ENCODE peak calls at places on chromosomes 7 and 10, in six cellular contexts. One of them, this sample, is unnamed.

GRCh38 chr10:110226926-110227641 is 19.7 kb downstream of the MXI1 start:
- DNase-seq in upper lobe of right lung: peak; percentile 91
- DNase-seq in pancreas: peak; percentile 83
- DNase-seq in amygdala: no peak
- DNase-seq in mammary epithelial cell: peak; percentile 27
- DNase-seq in activated CD4-positive, alpha-beta T cell treated with anti-CD3 and anti-CD28 coated beads, Interleukin-2, amount 50 U/mL, for 1 hour: peak; percentile 81
- DNase-seq in this sample: peak; percentile 84

GRCh38 chr7:21367081-21367480 is 60.8 kb upstream of the SP4 start:
- DNase-seq in upper lobe of right lung: no peak
- DNase-seq in pancreas: no peak
- DNase-seq in amygdala: no peak
- DNase-seq in mammary epithelial cell: no peak
- DNase-seq in activated CD4-positive, alpha-beta T cell treated with anti-CD3 and anti-CD28 coated beads, Interleukin-2, amount 50 U/mL, for 1 hour: no peak
- DNase-seq in this sample: no peak

GRCh38 chr10:5043716-5044115 is 40.1 kb upstream of the AKR1C2 start:
- DNase-seq in upper lobe of right lung: peak; percentile 88
- DNase-seq in pancreas: peak; percentile 68
- DNase-seq in amygdala: no peak
- DNase-seq in mammary epithelial cell: no peak
- DNase-seq in activated CD4-positive, alpha-beta T cell treated with anti-CD3 and anti-CD28 coated beads, Interleukin-2, amount 50 U/mL, for 1 hour: no peak
- DNase-seq in this sample: no peak

GRCh38 chr10:69866688-69867461 is 65.2 kb downstream of the COL13A1 start:
- DNase-seq in upper lobe of right lung: no peak
- DNase-seq in pancreas: no peak
- DNase-seq in amygdala: no peak
- DNase-seq in mammary epithelial cell: peak; percentile 78
- DNase-seq in activated CD4-positive, alpha-beta T cell treated with anti-CD3 and anti-CD28 coated beads, Interleukin-2, amount 50 U/mL, for 1 hour: no peak
- DNase-seq in this sample: no peak

GRCh38 chr10:114719311-114719710 is 61.2 kb upstream of the ABLIM1 start:
- DNase-seq in upper lobe of right lung: no peak
- DNase-seq in pancreas: peak; percentile 45
- DNase-seq in amygdala: no peak
- DNase-seq in mammary epithelial cell: no peak
- DNase-seq in activated CD4-positive, alpha-beta T cell treated with anti-CD3 and anti-CD28 coated beads, Interleukin-2, amount 50 U/mL, for 1 hour: no peak
- DNase-seq in this sample: no peak

GRCh38 chr10:48498940-48499510 is 105.8 kb downstream of the ARHGAP22 start:
- DNase-seq in upper lobe of right lung: no peak
- DNase-seq in pancreas: no peak
- DNase-seq in amygdala: no peak
- DNase-seq in mammary epithelial cell: no peak
- DNase-seq in activated CD4-positive, alpha-beta T cell treated with anti-CD3 and anti-CD28 coated beads, Interleukin-2, amount 50 U/mL, for 1 hour: no peak
- DNase-seq in this sample: no peak

GRCh38 chr7:2936301-2936700 is 92.2 kb upstream of the GNA12 start:
- DNase-seq in upper lobe of right lung: peak; percentile 5
- DNase-seq in pancreas: no peak
- DNase-seq in amygdala: no peak
- DNase-seq in mammary epithelial cell: no peak
- DNase-seq in activated CD4-positive, alpha-beta T cell treated with anti-CD3 and anti-CD28 coated beads, Interleukin-2, amount 50 U/mL, for 1 hour: no peak
- DNase-seq in this sample: no peak

GRCh38 chr7:130379019-130379418 is 1.3 kb upstream of the CPA1 start:
- DNase-seq in upper lobe of right lung: no peak
- DNase-seq in pancreas: no peak
- DNase-seq in amygdala: no peak
- DNase-seq in mammary epithelial cell: no peak
- DNase-seq in activated CD4-positive, alpha-beta T cell treated with anti-CD3 and anti-CD28 coated beads, Interleukin-2, amount 50 U/mL, for 1 hour: no peak
- DNase-seq in this sample: no peak

GRCh38 chr10:113620486-113620885 is 43.4 kb downstream of the NRAP start:
- DNase-seq in upper lobe of right lung: no peak
- DNase-seq in pancreas: no peak
- DNase-seq in amygdala: no peak
- DNase-seq in mammary epithelial cell: no peak
- DNase-seq in activated CD4-positive, alpha-beta T cell treated with anti-CD3 and anti-CD28 coated beads, Interleukin-2, amount 50 U/mL, for 1 hour: no peak
- DNase-seq in this sample: no peak

GRCh38 chr7:139494835-139495568 is 11.5 kb upstream of the KLRG2 start:
- DNase-seq in upper lobe of right lung: no peak
- DNase-seq in pancreas: no peak
- DNase-seq in amygdala: no peak
- DNase-seq in mammary epithelial cell: no peak
- DNase-seq in activated CD4-positive, alpha-beta T cell treated with anti-CD3 and anti-CD28 coated beads, Interleukin-2, amount 50 U/mL, for 1 hour: no peak
- DNase-seq in this sample: peak; percentile 26

GRCh38 chr7:94510582-94511456 is 1.2 kb downstream of the CASD1 start:
- DNase-seq in upper lobe of right lung: peak; percentile 73
- DNase-seq in pancreas: peak; percentile 54
- DNase-seq in amygdala: no peak
- DNase-seq in mammary epithelial cell: peak; percentile 20
- DNase-seq in activated CD4-positive, alpha-beta T cell treated with anti-CD3 and anti-CD28 coated beads, Interleukin-2, amount 50 U/mL, for 1 hour: peak; percentile 15
- DNase-seq in this sample: peak; percentile 45

GRCh38 chr10:25974897-25975459 is 40.9 kb downstream of the MYO3A start:
- DNase-seq in upper lobe of right lung: no peak
- DNase-seq in pancreas: no peak
- DNase-seq in amygdala: no peak
- DNase-seq in mammary epithelial cell: no peak
- DNase-seq in activated CD4-positive, alpha-beta T cell treated with anti-CD3 and anti-CD28 coated beads, Interleukin-2, amount 50 U/mL, for 1 hour: no peak
- DNase-seq in this sample: no peak

GRCh38 chr10:64113796-64114195 is 592.6 kb downstream of the REEP3 start:
- DNase-seq in upper lobe of right lung: no peak
- DNase-seq in pancreas: no peak
- DNase-seq in amygdala: no peak
- DNase-seq in mammary epithelial cell: no peak
- DNase-seq in activated CD4-positive, alpha-beta T cell treated with anti-CD3 and anti-CD28 coated beads, Interleukin-2, amount 50 U/mL, for 1 hour: no peak
- DNase-seq in this sample: no peak

GRCh38 chr10:128792426-128793140 is 666.4 kb upstream of the MKI67 start:
- DNase-seq in upper lobe of right lung: no peak
- DNase-seq in pancreas: no peak
- DNase-seq in amygdala: no peak
- DNase-seq in mammary epithelial cell: no peak
- DNase-seq in activated CD4-positive, alpha-beta T cell treated with anti-CD3 and anti-CD28 coated beads, Interleukin-2, amount 50 U/mL, for 1 hour: no peak
- DNase-seq in this sample: no peak

GRCh38 chr10:15084502-15084922 is 4.1 kb downstream of the ACBD7 start:
- DNase-seq in upper lobe of right lung: no peak
- DNase-seq in pancreas: peak; percentile 55
- DNase-seq in amygdala: no peak
- DNase-seq in mammary epithelial cell: peak; percentile 99
- DNase-seq in activated CD4-positive, alpha-beta T cell treated with anti-CD3 and anti-CD28 coated beads, Interleukin-2, amount 50 U/mL, for 1 hour: no peak
- DNase-seq in this sample: no peak

GRCh38 chr10:71868192-71868697 is 17.2 kb upstream of the PSAP start:
- DNase-seq in upper lobe of right lung: peak; percentile 78
- DNase-seq in pancreas: peak; percentile 64
- DNase-seq in amygdala: no peak
- DNase-seq in mammary epithelial cell: peak; percentile 92
- DNase-seq in activated CD4-positive, alpha-beta T cell treated with anti-CD3 and anti-CD28 coated beads, Interleukin-2, amount 50 U/mL, for 1 hour: no peak
- DNase-seq in this sample: no peak

GRCh38 chr10:12482586-12482985 is 133.2 kb downstream of the CAMK1D start:
- DNase-seq in upper lobe of right lung: no peak
- DNase-seq in pancreas: no peak
- DNase-seq in amygdala: no peak
- DNase-seq in mammary epithelial cell: no peak
- DNase-seq in activated CD4-positive, alpha-beta T cell treated with anti-CD3 and anti-CD28 coated beads, Interleukin-2, amount 50 U/mL, for 1 hour: no peak
- DNase-seq in this sample: no peak

GRCh38 chr7:91264924-91265681 is 870 bp downstream of the FZD1 start:
- DNase-seq in upper lobe of right lung: peak; percentile 83
- DNase-seq in pancreas: peak; percentile 53
- DNase-seq in amygdala: no peak
- DNase-seq in mammary epithelial cell: peak; percentile 79
- DNase-seq in activated CD4-positive, alpha-beta T cell treated with anti-CD3 and anti-CD28 coated beads, Interleukin-2, amount 50 U/mL, for 1 hour: no peak
- DNase-seq in this sample: peak; percentile 48

GRCh38 chr10:114611617-114612016 is 46.5 kb downstream of the ABLIM1 start:
- DNase-seq in upper lobe of right lung: no peak
- DNase-seq in pancreas: no peak
- DNase-seq in amygdala: no peak
- DNase-seq in mammary epithelial cell: no peak
- DNase-seq in activated CD4-positive, alpha-beta T cell treated with anti-CD3 and anti-CD28 coated beads, Interleukin-2, amount 50 U/mL, for 1 hour: no peak
- DNase-seq in this sample: no peak

GRCh38 chr10:43958071-43958432 is 309.4 kb upstream of the ZNF32 start:
- DNase-seq in upper lobe of right lung: no peak
- DNase-seq in pancreas: peak; percentile 12
- DNase-seq in amygdala: no peak
- DNase-seq in mammary epithelial cell: no peak
- DNase-seq in activated CD4-positive, alpha-beta T cell treated with anti-CD3 and anti-CD28 coated beads, Interleukin-2, amount 50 U/mL, for 1 hour: no peak
- DNase-seq in this sample: no peak

GRCh38 chr7:47638679-47639306 is 56.9 kb upstream of the TNS3 start:
- DNase-seq in upper lobe of right lung: no peak
- DNase-seq in pancreas: no peak
- DNase-seq in amygdala: no peak
- DNase-seq in mammary epithelial cell: no peak
- DNase-seq in activated CD4-positive, alpha-beta T cell treated with anti-CD3 and anti-CD28 coated beads, Interleukin-2, amount 50 U/mL, for 1 hour: no peak
- DNase-seq in this sample: no peak

GRCh38 chr7:93981480-93981874 is 22.7 kb downstream of the BET1 start:
- DNase-seq in upper lobe of right lung: no peak
- DNase-seq in pancreas: no peak
- DNase-seq in amygdala: no peak
- DNase-seq in mammary epithelial cell: no peak
- DNase-seq in activated CD4-positive, alpha-beta T cell treated with anti-CD3 and anti-CD28 coated beads, Interleukin-2, amount 50 U/mL, for 1 hour: no peak
- DNase-seq in this sample: no peak

GRCh38 chr10:36725581-36726520 is 399.5 kb upstream of the ANKRD30A start:
- DNase-seq in upper lobe of right lung: no peak
- DNase-seq in pancreas: peak; percentile 24
- DNase-seq in amygdala: no peak
- DNase-seq in mammary epithelial cell: peak; percentile 95
- DNase-seq in activated CD4-positive, alpha-beta T cell treated with anti-CD3 and anti-CD28 coated beads, Interleukin-2, amount 50 U/mL, for 1 hour: no peak
- DNase-seq in this sample: no peak

GRCh38 chr10:80187465-80188409 is 17.6 kb downstream of the ANXA11 start:
- DNase-seq in upper lobe of right lung: no peak
- DNase-seq in pancreas: no peak
- DNase-seq in amygdala: no peak
- DNase-seq in mammary epithelial cell: no peak
- DNase-seq in activated CD4-positive, alpha-beta T cell treated with anti-CD3 and anti-CD28 coated beads, Interleukin-2, amount 50 U/mL, for 1 hour: peak; percentile 76
- DNase-seq in this sample: peak; percentile 16

GRCh38 chr7:953547-954327 is 743 bp downstream of the ADAP1 start:
- DNase-seq in upper lobe of right lung: peak; percentile 87
- DNase-seq in pancreas: no peak
- DNase-seq in amygdala: peak; percentile 36
- DNase-seq in mammary epithelial cell: peak; percentile 53
- DNase-seq in activated CD4-positive, alpha-beta T cell treated with anti-CD3 and anti-CD28 coated beads, Interleukin-2, amount 50 U/mL, for 1 hour: no peak
- DNase-seq in this sample: peak; percentile 76

GRCh38 chr10:21385996-21386620 is 139.4 kb downstream of the SKIDA1 start:
- DNase-seq in upper lobe of right lung: no peak
- DNase-seq in pancreas: no peak
- DNase-seq in amygdala: no peak
- DNase-seq in mammary epithelial cell: no peak
- DNase-seq in activated CD4-positive, alpha-beta T cell treated with anti-CD3 and anti-CD28 coated beads, Interleukin-2, amount 50 U/mL, for 1 hour: no peak
- DNase-seq in this sample: no peak

GRCh38 chr7:151806204-151806603 is 70.7 kb downstream of the PRKAG2 start:
- DNase-seq in upper lobe of right lung: peak; percentile 37
- DNase-seq in pancreas: no peak
- DNase-seq in amygdala: no peak
- DNase-seq in mammary epithelial cell: no peak
- DNase-seq in activated CD4-positive, alpha-beta T cell treated with anti-CD3 and anti-CD28 coated beads, Interleukin-2, amount 50 U/mL, for 1 hour: no peak
- DNase-seq in this sample: no peak

GRCh38 chr10:121928528-121928884 is 675 bp upstream of the ATE1 start:
- DNase-seq in upper lobe of right lung: no peak
- DNase-seq in pancreas: peak; percentile 51
- DNase-seq in amygdala: no peak
- DNase-seq in mammary epithelial cell: peak; percentile 12
- DNase-seq in activated CD4-positive, alpha-beta T cell treated with anti-CD3 and anti-CD28 coated beads, Interleukin-2, amount 50 U/mL, for 1 hour: no peak
- DNase-seq in this sample: peak; percentile 18

GRCh38 chr7:150978136-150978789 is at the start of gene KCNH2:
- DNase-seq in upper lobe of right lung: no peak
- DNase-seq in pancreas: no peak
- DNase-seq in amygdala: peak; percentile 52
- DNase-seq in mammary epithelial cell: no peak
- DNase-seq in activated CD4-positive, alpha-beta T cell treated with anti-CD3 and anti-CD28 coated beads, Interleukin-2, amount 50 U/mL, for 1 hour: peak; percentile 26
- DNase-seq in this sample: peak; percentile 92

This sample was measured in frontal cortex.